ENCODE peak calls at places on chromosome 1, in six cellular contexts. G, T, X, Y, E and R are unnamed samples.

GRCh38 chr1:149977345-149977744 is 33.2 kb downstream of the OTUD7B start:
- DNase-seq in T (no peak), X (no peak), Y (no peak), E (no peak), G (no peak), R (no peak)

GRCh38 chr1:21261551-21262281 is 28.5 kb downstream of the ECE1 start:
- DNase-seq in Y (peak), T (peak), G (peak), E (peak), X (no peak), R (peak)

GRCh38 chr1:80988896-80989295 is 811.8 kb upstream of the ADGRL2 start:
- DNase-seq in T (no peak), G (no peak), X (no peak), Y (no peak), E (peak), R (no peak)

GRCh38 chr1:116766616-116767469 is 12.6 kb downstream of the CD2 start:
- DNase-seq in Y (no peak), E (no peak), T (no peak), G (no peak), X (no peak), R (no peak)

GRCh38 chr1:117366281-117366981 is 818 bp upstream of the MAN1A2 start:
- DNase-seq in X (peak), Y (peak), E (peak), T (no peak), G (peak), R (peak)

GRCh38 chr1:222034790-222035189 is 292.9 kb upstream of the DUSP10 start:
- DNase-seq in X (no peak), E (peak), G (no peak), T (no peak), Y (no peak), R (no peak)

GRCh38 chr1:7454052-7454815 is 316.9 kb upstream of the VAMP3 start:
- DNase-seq in Y (no peak), E (peak), X (no peak), T (no peak), G (no peak), R (peak)

GRCh38 chr1:152917794-152918193 is 9.4 kb downstream of the IVL start:
- DNase-seq in Y (peak), X (no peak), G (no peak), T (no peak), E (no peak), R (no peak)

GRCh38 chr1:92466702-92467101 is 20.0 kb downstream of the GFI1 start:
- DNase-seq in X (no peak), E (no peak), G (no peak), Y (no peak), T (no peak), R (no peak)

GRCh38 chr1:5740865-5741860 is 251.1 kb downstream of the NPHP4 start:
- DNase-seq in E (no peak), Y (no peak), X (peak), G (no peak), T (no peak), R (no peak)

GRCh38 chr1:246865921-246866320 is 65.8 kb downstream of the AHCTF1 start:
- DNase-seq in E (no peak), Y (no peak), T (no peak), G (no peak), X (no peak), R (no peak)

GRCh38 chr1:236100799-236101198 is 35.9 kb upstream of the NID1 start:
- DNase-seq in G (no peak), E (no peak), Y (no peak), X (no peak), T (no peak), R (no peak)

GRCh38 chr1:62312698-62313097 is 6.5 kb downstream of the KANK4 start:
- DNase-seq in G (no peak), T (no peak), X (no peak), E (no peak), Y (no peak), R (no peak)

GRCh38 chr1:51506537-51506936 is 12.5 kb downstream of the EPS15 start:
- DNase-seq in E (peak), X (no peak), T (peak), G (no peak), Y (peak), R (no peak)

GRCh38 chr1:164767257-164768044 is 208.5 kb downstream of the PBX1 start:
- DNase-seq in E (peak), G (no peak), Y (no peak), T (peak), X (no peak), R (no peak)

GRCh38 chr1:10661453-10661852 is 135.0 kb downstream of the CASZ1 start:
- DNase-seq in E (no peak), X (no peak), T (no peak), Y (no peak), G (no peak), R (no peak)

GRCh38 chr1:171219751-171220385 is 28.4 kb upstream of the FMO1 start:
- DNase-seq in Y (no peak), T (peak), E (peak), G (no peak), X (no peak), R (no peak)

GRCh38 chr1:224333939-224334701 is 4.1 kb upstream of the NVL start:
- DNase-seq in G (no peak), E (no peak), Y (no peak), T (no peak), X (no peak), R (no peak)

GRCh38 chr1:156691665-156692408 is 13.5 kb downstream of the CRABP2 start:
- DNase-seq in X (no peak), T (no peak), G (no peak), E (no peak), Y (no peak), R (no peak)

GRCh38 chr1:110305875-110306420 is 33.2 kb upstream of the RBM15 start:
- DNase-seq in X (no peak), T (no peak), Y (peak), E (no peak), G (no peak), R (no peak)

GRCh38 chr1:232891116-232891515 is 59.3 kb upstream of the NTPCR start:
- DNase-seq in T (peak), X (no peak), E (peak), G (no peak), Y (no peak), R (no peak)

GRCh38 chr1:165281207-165281901 is 75.2 kb downstream of the LMX1A start:
- DNase-seq in X (no peak), G (no peak), Y (no peak), E (no peak), T (no peak), R (no peak)

GRCh38 chr1:41890841-41891311 is 27.8 kb downstream of the HIVEP3 start:
- DNase-seq in Y (peak), E (peak), X (no peak), G (no peak), T (no peak), R (peak)

GRCh38 chr1:18158731-18159130 is 51.1 kb downstream of the IGSF21 start:
- DNase-seq in E (no peak), Y (no peak), G (no peak), T (no peak), X (no peak), R (no peak)

GRCh38 chr1:17184822-17185484 is 20.0 kb upstream of the PADI1 start:
- DNase-seq in E (no peak), G (peak), X (no peak), T (no peak), Y (no peak), R (no peak)

GRCh38 chr1:98452162-98452561 is 209.4 kb upstream of the SNX7 start:
- DNase-seq in G (no peak), E (peak), Y (no peak), T (no peak), X (no peak), R (no peak)

GRCh38 chr1:180597520-180597919 is 34.3 kb upstream of the XPR1 start:
- DNase-seq in T (no peak), X (no peak), Y (no peak), E (no peak), G (no peak), R (no peak)

GRCh38 chr1:192879416-192879815 is 70.6 kb downstream of the RGS2 start:
- DNase-seq in T (no peak), Y (no peak), E (peak), X (no peak), G (no peak), R (peak)

GRCh38 chr1:28581531-28582247 is 10.4 kb upstream of the RAB42 start:
- DNase-seq in Y (peak), X (peak), G (peak), T (peak), E (peak), R (peak)

GRCh38 chr1:206735553-206736031 is 35.0 kb upstream of the IL19 start:
- DNase-seq in Y (no peak), G (no peak), X (no peak), E (peak), T (no peak), R (no peak)

GRCh38 chr1:243926803-243927245 is 76.8 kb upstream of the AKT3 start:
- DNase-seq in T (peak), G (no peak), Y (no peak), X (no peak), E (peak), R (no peak)

GRCh38 chr1:197469620-197470210 is 201.7 kb downstream of the CRB1 start:
- DNase-seq in T (no peak), X (no peak), G (no peak), E (peak), Y (no peak), R (no peak)

GRCh38 chr1:55363261-55363660 is 148.1 kb upstream of the USP24 start:
- DNase-seq in Y (no peak), X (no peak), E (peak), G (no peak), T (peak), R (no peak)

GRCh38 chr1:165344198-165344597 is 12.3 kb downstream of the LMX1A start:
- DNase-seq in E (no peak), T (no peak), G (no peak), X (no peak), Y (no peak), R (no peak)

GRCh38 chr1:44408181-44409018 is 3.3 kb downstream of the RNF220 start:
- DNase-seq in G (no peak), T (no peak), X (peak), E (peak), Y (no peak), R (no peak)

GRCh38 chr1:67684526-67685066 is 405 bp upstream of the GADD45A start:
- DNase-seq in X (no peak), T (no peak), Y (no peak), E (no peak), G (no peak), R (no peak)

GRCh38 chr1:153390938-153391710 is at the start of gene S100A8:
- DNase-seq in Y (peak), X (no peak), E (peak), T (no peak), G (no peak), R (peak)

GRCh38 chr1:34792868-34793727 is at the start of gene GJA4:
- DNase-seq in G (no peak), Y (no peak), E (no peak), X (no peak), T (no peak), R (peak)

DNA sequence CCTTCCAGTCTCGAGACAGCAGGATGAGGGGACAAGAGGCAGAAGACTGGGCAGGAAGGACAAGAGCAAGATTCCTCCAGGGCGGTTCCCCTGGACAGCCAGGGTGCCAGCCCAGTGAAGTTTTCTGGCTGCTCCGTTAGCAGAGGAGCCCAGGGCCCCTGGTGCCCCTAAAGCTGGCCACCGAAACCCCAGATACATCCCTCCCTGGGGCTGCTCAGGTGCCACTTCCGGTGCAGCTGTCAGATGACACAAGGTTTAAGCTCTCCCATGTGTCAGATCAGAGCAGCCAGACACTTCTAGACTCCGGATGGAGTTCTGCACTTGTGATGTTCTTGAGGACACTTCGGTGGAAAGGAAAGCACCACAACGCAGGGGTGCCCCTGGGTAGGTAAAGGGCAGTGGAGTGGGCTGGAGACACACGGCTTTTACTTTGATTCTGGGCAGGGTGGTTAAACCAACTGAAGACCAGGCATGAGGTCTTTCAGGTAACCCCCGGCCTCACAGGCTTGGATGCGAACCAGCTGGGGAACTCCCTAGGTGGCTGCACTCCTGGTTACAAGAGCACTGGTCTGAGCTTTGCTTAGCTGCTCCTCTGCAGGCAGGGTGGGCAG is 85.7 kb downstream of the ITPKB start:
- DNase-seq in E (no peak), Y (no peak), G (no peak), T (no peak), X (no peak), R (no peak)
- H3K4me3 ChIP-seq in E (no peak), Y (no peak), G (no peak), T (no peak), X (no peak), R (no peak)

DNA sequence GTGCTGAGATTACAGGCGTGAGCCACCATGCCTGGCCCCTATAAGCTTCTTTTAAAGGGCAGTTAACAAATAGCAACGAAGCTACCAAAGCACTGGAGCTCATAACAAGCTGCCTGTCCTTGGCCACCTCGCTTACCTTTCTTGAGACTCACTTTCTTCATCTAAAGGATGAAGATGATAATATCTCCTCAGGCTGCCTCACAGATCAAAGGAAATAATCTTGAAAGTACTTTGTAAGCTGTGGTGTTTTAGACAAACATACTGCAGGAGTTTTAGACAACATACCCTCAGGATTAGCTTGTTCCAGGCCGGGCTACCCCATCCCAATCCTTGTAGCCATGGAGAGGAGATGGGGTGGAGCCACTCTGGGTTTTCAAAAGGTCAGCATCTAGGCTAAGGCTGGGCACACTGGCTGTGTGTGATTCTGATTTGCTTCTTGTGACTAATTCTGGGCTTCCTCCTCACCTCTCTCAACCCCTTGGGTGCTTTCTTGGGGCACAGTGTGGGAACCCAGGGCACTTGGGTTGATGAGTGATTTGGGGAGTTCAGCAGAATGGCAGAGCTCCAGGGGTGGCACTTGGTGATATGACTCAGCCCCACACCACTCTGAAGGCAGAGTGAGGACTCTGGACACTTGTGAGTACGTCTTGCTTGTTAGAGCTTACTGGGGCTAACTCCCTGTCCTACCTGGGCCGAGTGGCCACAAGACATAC is 5.2 kb downstream of the GPR25 start:
- DNase-seq in T (no peak), Y (no peak), G (no peak), X (no peak), E (no peak), R (no peak)
- H3K4me3 ChIP-seq in T (no peak), Y (no peak), G (no peak), X (no peak), E (no peak), R (no peak)

GRCh38 chr1:9425859-9426258 is 113.4 kb upstream of the SLC25A33 start:
- DNase-seq in Y (no peak), X (no peak), E (no peak), T (no peak), G (no peak), R (no peak)
- H3K4me3 ChIP-seq in Y (no peak), X (no peak), E (no peak), T (no peak), G (no peak), R (no peak)

DNA sequence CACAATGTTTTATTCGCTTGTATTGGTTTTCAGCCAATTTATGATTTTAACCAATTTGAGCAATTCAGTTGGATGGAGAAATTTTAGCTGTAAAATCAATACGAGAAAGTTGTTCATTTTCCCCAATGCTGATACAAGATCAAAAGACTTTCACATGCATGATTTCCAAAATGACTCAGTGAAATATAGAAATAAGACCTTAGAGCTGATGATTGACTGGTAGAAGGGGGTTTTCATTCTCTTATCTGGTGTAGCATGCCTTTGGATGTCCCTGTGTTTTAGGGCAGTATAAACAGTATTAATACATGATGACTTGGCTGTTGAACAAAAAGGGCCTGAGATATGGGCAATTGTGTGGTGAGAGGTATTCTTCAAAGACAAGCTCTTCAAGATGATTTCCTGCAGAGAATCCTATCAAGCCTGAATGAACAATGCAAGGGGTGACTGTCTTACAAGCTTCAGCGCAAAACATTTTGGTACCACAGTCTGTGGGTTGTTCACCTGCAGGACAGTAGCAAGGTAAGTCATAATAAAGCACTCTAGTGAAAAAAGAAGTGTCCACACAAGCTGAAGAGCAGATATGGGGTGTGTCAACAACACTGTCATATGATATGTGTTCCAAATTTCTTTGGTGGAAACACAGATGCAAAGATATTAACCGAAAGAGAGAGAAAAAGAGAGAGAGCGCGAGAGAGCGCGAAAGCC is 156.2 kb downstream of the TNFSF18 start:
- DNase-seq in X (no peak), G (no peak), Y (no peak), T (no peak), E (no peak), R (no peak)
- H3K4me3 ChIP-seq in X (no peak), G (no peak), Y (no peak), T (no peak), E (no peak), R (no peak)